ENCODE peak calls at places on chromosomes 12 and 14, in five cellular contexts. One of them, this sample, is unnamed. For H3K36me3, the result is how much of the 10 kb centered on the place peaks cover.

GRCh38 chr14:32134448-32135070 is 57.5 kb downstream of the ARHGAP5 start:
- DNase-seq in right lobe of liver: no peak
- DNase-seq in colonic mucosa: no peak
- DNase-seq in psoas muscle: no peak
- DNase-seq in CD8-positive, alpha-beta memory T cell: no peak
- DNase-seq in this sample: no peak

GRCh38 chr12:89355243-89356068 is 3.2 kb upstream of the DUSP6 start:
- DNase-seq in psoas muscle: no peak
- DNase-seq in right lobe of liver: no peak
- DNase-seq in CD8-positive, alpha-beta memory T cell: no peak
- DNase-seq in colonic mucosa: no peak
- DNase-seq in this sample: no peak

GRCh38 chr14:90632451-90632850 is 183.8 kb downstream of the TTC7B start:
- DNase-seq in psoas muscle: no peak
- DNase-seq in CD8-positive, alpha-beta memory T cell: no peak
- DNase-seq in right lobe of liver: no peak
- DNase-seq in colonic mucosa: no peak
- DNase-seq in this sample: no peak

GRCh38 chr14:24398943-24399801 is at the start of gene NYNRIN:
- DNase-seq in right lobe of liver: peak
- DNase-seq in colonic mucosa: peak
- DNase-seq in psoas muscle: peak
- DNase-seq in CD8-positive, alpha-beta memory T cell: peak
- DNase-seq in this sample: no peak

GRCh38 chr12:50251619-50252300 is 31.6 kb downstream of the LIMA1 start:
- DNase-seq in CD8-positive, alpha-beta memory T cell: no peak
- DNase-seq in colonic mucosa: no peak
- DNase-seq in psoas muscle: no peak
- DNase-seq in right lobe of liver: no peak
- DNase-seq in this sample: no peak

GRCh38 chr12:113788020-113788856 is 177.9 kb downstream of the RBM19 start:
- DNase-seq in right lobe of liver: no peak
- DNase-seq in colonic mucosa: no peak
- DNase-seq in CD8-positive, alpha-beta memory T cell: no peak
- DNase-seq in psoas muscle: no peak
- DNase-seq in this sample: peak

GRCh38 chr14:33647385-33647786 is 303.5 kb downstream of the EGLN3 start:
- DNase-seq in right lobe of liver: no peak
- DNase-seq in psoas muscle: no peak
- DNase-seq in colonic mucosa: no peak
- DNase-seq in CD8-positive, alpha-beta memory T cell: no peak
- DNase-seq in this sample: peak

GRCh38 chr12:62629413-62629812 is 162.8 kb downstream of the MON2 start:
- DNase-seq in psoas muscle: no peak
- DNase-seq in colonic mucosa: no peak
- DNase-seq in CD8-positive, alpha-beta memory T cell: no peak
- DNase-seq in right lobe of liver: no peak
- DNase-seq in this sample: peak

GRCh38 chr12:121915841-121916321 is 2.5 kb upstream of the CFAP251 start:
- DNase-seq in CD8-positive, alpha-beta memory T cell: no peak
- DNase-seq in right lobe of liver: no peak
- DNase-seq in psoas muscle: no peak
- DNase-seq in colonic mucosa: no peak
- DNase-seq in this sample: no peak

GRCh38 chr12:108783446-108783845 is 52.1 kb upstream of the CORO1C start:
- DNase-seq in CD8-positive, alpha-beta memory T cell: no peak
- DNase-seq in right lobe of liver: no peak
- DNase-seq in colonic mucosa: no peak
- DNase-seq in psoas muscle: no peak
- DNase-seq in this sample: no peak

GRCh38 chr12:92185052-92185451 is 39.4 kb upstream of the BTG1 start:
- DNase-seq in CD8-positive, alpha-beta memory T cell: peak
- DNase-seq in psoas muscle: no peak
- DNase-seq in colonic mucosa: no peak
- DNase-seq in right lobe of liver: no peak
- DNase-seq in this sample: no peak

GRCh38 chr12:52165096-52165855 is 26.5 kb downstream of the KRT80 start:
- DNase-seq in right lobe of liver: no peak
- DNase-seq in colonic mucosa: no peak
- DNase-seq in CD8-positive, alpha-beta memory T cell: no peak
- DNase-seq in psoas muscle: no peak
- DNase-seq in this sample: peak

GRCh38 chr12:3035815-3036702 is 41.1 kb upstream of the TSPAN9 start:
- DNase-seq in CD8-positive, alpha-beta memory T cell: no peak
- DNase-seq in colonic mucosa: no peak
- DNase-seq in right lobe of liver: no peak
- DNase-seq in psoas muscle: no peak
- DNase-seq in this sample: no peak

GRCh38 chr12:101967506-101967905 is 90.1 kb downstream of the DRAM1 start:
- DNase-seq in colonic mucosa: no peak
- DNase-seq in psoas muscle: no peak
- DNase-seq in CD8-positive, alpha-beta memory T cell: peak
- DNase-seq in right lobe of liver: no peak
- DNase-seq in this sample: no peak

GRCh38 chr12:33006106-33006505 is 109.5 kb upstream of the PKP2 start:
- DNase-seq in colonic mucosa: no peak
- DNase-seq in CD8-positive, alpha-beta memory T cell: no peak
- DNase-seq in right lobe of liver: no peak
- DNase-seq in psoas muscle: no peak
- DNase-seq in this sample: no peak

GRCh38 chr14:56378474-56378873 is 201.1 kb upstream of the TMEM260 start:
- DNase-seq in psoas muscle: no peak
- DNase-seq in CD8-positive, alpha-beta memory T cell: no peak
- DNase-seq in colonic mucosa: no peak
- DNase-seq in right lobe of liver: no peak
- DNase-seq in this sample: no peak

GRCh38 chr12:52209321-52209720 is 17.5 kb upstream of the KRT80 start:
- DNase-seq in CD8-positive, alpha-beta memory T cell: no peak
- DNase-seq in colonic mucosa: no peak
- DNase-seq in right lobe of liver: peak
- DNase-seq in psoas muscle: no peak
- DNase-seq in this sample: no peak

GRCh38 chr12:110693731-110694130 is 4.8 kb upstream of the HVCN1 start:
- DNase-seq in colonic mucosa: no peak
- DNase-seq in CD8-positive, alpha-beta memory T cell: no peak
- DNase-seq in right lobe of liver: no peak
- DNase-seq in psoas muscle: peak
- DNase-seq in this sample: no peak

GRCh38 chr12:121005346-121005815 is 10.9 kb downstream of the C12orf43 start:
- DNase-seq in CD8-positive, alpha-beta memory T cell: peak
- DNase-seq in right lobe of liver: no peak
- DNase-seq in psoas muscle: no peak
- DNase-seq in colonic mucosa: peak
- DNase-seq in this sample: no peak

GRCh38 chr12:75294338-75294737 is 35.8 kb downstream of the CAPS2 start:
- DNase-seq in colonic mucosa: no peak
- DNase-seq in right lobe of liver: no peak
- DNase-seq in psoas muscle: no peak
- DNase-seq in CD8-positive, alpha-beta memory T cell: no peak
- DNase-seq in this sample: no peak

GRCh38 chr12:64172143-64172970 is 49.7 kb downstream of the KICS2 start:
- DNase-seq in psoas muscle: no peak
- DNase-seq in colonic mucosa: no peak
- DNase-seq in right lobe of liver: no peak
- DNase-seq in CD8-positive, alpha-beta memory T cell: no peak
- DNase-seq in this sample: no peak

DNA sequence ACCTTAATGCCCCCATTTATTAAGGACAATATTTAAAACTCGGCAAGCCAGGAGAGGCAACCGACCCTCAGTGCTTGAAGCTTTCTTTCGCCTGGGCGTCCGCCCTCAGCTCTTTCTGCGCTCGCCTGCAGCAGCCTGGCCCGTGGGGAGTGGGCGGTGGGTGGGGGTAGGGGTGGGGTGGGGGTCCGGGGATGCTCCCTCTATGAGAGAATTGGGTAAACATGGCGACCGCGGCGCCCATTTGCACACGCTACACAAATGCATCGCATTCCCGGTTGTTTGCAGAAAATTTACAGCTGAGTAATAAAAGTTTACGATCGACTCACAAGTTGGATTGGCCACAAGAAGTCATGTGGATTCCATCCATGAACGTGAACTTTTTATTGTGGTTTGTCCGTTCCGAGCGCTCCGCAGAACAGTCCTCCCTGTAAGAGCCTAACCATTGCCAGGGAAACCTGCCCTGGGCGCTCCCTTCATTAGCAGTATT is 7.7 kb downstream of the HOXC8 start:
- DNase-seq in colonic mucosa: peak
- DNase-seq in right lobe of liver: no peak
- DNase-seq in psoas muscle: no peak
- DNase-seq in CD8-positive, alpha-beta memory T cell: no peak
- DNase-seq in this sample: peak
- H3K4me3 ChIP-seq in colonic mucosa: no peak
- H3K4me3 ChIP-seq in right lobe of liver: no peak
- H3K4me3 ChIP-seq in psoas muscle: peak
- H3K4me3 ChIP-seq in CD8-positive, alpha-beta memory T cell: no peak
- H3K4me3 ChIP-seq in this sample: peak

GRCh38 chr12:30626847-30627246 is 68.8 kb downstream of the IPO8 start:
- DNase-seq in CD8-positive, alpha-beta memory T cell: no peak
- DNase-seq in psoas muscle: no peak
- DNase-seq in right lobe of liver: no peak
- DNase-seq in colonic mucosa: no peak
- DNase-seq in this sample: no peak

GRCh38 chr12:30630378-30631285 is 65.0 kb downstream of the IPO8 start:
- DNase-seq in psoas muscle: no peak
- DNase-seq in CD8-positive, alpha-beta memory T cell: no peak
- DNase-seq in colonic mucosa: no peak
- DNase-seq in right lobe of liver: no peak
- DNase-seq in this sample: no peak

DNA sequence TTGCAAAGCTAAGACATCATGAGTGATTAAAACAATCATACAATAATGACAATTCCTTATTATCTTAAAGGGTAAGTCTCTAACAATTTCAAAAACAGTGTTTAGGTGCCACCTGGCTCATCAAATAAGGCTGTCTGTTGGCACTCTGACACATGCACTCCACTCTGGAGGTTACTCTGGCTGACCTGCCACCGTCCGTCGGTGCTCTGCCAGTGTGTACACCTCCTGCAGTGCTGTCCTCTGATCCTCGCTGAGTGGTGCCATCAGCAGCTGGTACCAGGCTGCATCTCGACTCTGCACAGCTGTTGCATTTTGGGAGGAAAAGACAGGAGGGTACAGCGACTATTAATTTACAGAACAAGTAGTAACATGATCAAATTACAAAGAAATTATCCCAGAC is 64.0 kb downstream of the IPO8 start:
- DNase-seq in colonic mucosa: no peak
- DNase-seq in CD8-positive, alpha-beta memory T cell: no peak
- DNase-seq in right lobe of liver: no peak
- DNase-seq in psoas muscle: no peak
- DNase-seq in this sample: no peak
- H3K36me3 ChIP-seq in colonic mucosa: under half
- H3K36me3 ChIP-seq in CD8-positive, alpha-beta memory T cell: under half
- H3K36me3 ChIP-seq in right lobe of liver: under half
- H3K36me3 ChIP-seq in psoas muscle: under half
- H3K36me3 ChIP-seq in this sample: under half

GRCh38 chr14:77708749-77709148 is 846 bp downstream of the SLIRP start:
- DNase-seq in right lobe of liver: no peak
- DNase-seq in colonic mucosa: no peak
- DNase-seq in psoas muscle: no peak
- DNase-seq in CD8-positive, alpha-beta memory T cell: no peak
- DNase-seq in this sample: no peak

GRCh38 chr14:77707724-77708408 is at the start of the genes ALKBH1 and SLIRP:
- DNase-seq in CD8-positive, alpha-beta memory T cell: peak
- DNase-seq in right lobe of liver: peak
- DNase-seq in psoas muscle: peak
- DNase-seq in colonic mucosa: peak
- DNase-seq in this sample: peak

GRCh38 chr14:77707355-77707723 is 484 bp downstream of the ALKBH1 start:
- DNase-seq in CD8-positive, alpha-beta memory T cell: no peak
- DNase-seq in psoas muscle: no peak
- DNase-seq in right lobe of liver: peak
- DNase-seq in colonic mucosa: peak
- DNase-seq in this sample: peak

GRCh38 chr14:77710364-77710763 is 2.5 kb downstream of the SLIRP start:
- DNase-seq in CD8-positive, alpha-beta memory T cell: no peak
- DNase-seq in psoas muscle: no peak
- DNase-seq in colonic mucosa: no peak
- DNase-seq in right lobe of liver: no peak
- DNase-seq in this sample: no peak

GRCh38 chr14:77709412-77709811 is 1.5 kb downstream of the SLIRP start:
- DNase-seq in right lobe of liver: no peak
- DNase-seq in psoas muscle: no peak
- DNase-seq in CD8-positive, alpha-beta memory T cell: no peak
- DNase-seq in colonic mucosa: no peak
- DNase-seq in this sample: no peak
- H3K27ac ChIP-seq in right lobe of liver: no peak
- H3K27ac ChIP-seq in psoas muscle: no peak
- H3K27ac ChIP-seq in CD8-positive, alpha-beta memory T cell: no peak
- H3K27ac ChIP-seq in colonic mucosa: no peak
- H3K27ac ChIP-seq in this sample: no peak

GRCh38 chr14:72516936-72517408 is 376.9 kb downstream of the DPF3 start:
- DNase-seq in psoas muscle: peak
- DNase-seq in right lobe of liver: no peak
- DNase-seq in CD8-positive, alpha-beta memory T cell: peak
- DNase-seq in colonic mucosa: peak
- DNase-seq in this sample: peak

GRCh38 chr14:72521045-72521444 is 372.9 kb downstream of the DPF3 start:
- DNase-seq in CD8-positive, alpha-beta memory T cell: no peak
- DNase-seq in psoas muscle: no peak
- DNase-seq in colonic mucosa: no peak
- DNase-seq in right lobe of liver: no peak
- DNase-seq in this sample: no peak

GRCh38 chr14:72519543-72519942 is 374.4 kb downstream of the DPF3 start:
- DNase-seq in psoas muscle: no peak
- DNase-seq in CD8-positive, alpha-beta memory T cell: no peak
- DNase-seq in right lobe of liver: no peak
- DNase-seq in colonic mucosa: no peak
- DNase-seq in this sample: no peak

GRCh38 chr14:72517736-72518135 is 376.2 kb downstream of the DPF3 start:
- DNase-seq in CD8-positive, alpha-beta memory T cell: no peak
- DNase-seq in right lobe of liver: no peak
- DNase-seq in colonic mucosa: no peak
- DNase-seq in psoas muscle: no peak
- DNase-seq in this sample: no peak

DNA sequence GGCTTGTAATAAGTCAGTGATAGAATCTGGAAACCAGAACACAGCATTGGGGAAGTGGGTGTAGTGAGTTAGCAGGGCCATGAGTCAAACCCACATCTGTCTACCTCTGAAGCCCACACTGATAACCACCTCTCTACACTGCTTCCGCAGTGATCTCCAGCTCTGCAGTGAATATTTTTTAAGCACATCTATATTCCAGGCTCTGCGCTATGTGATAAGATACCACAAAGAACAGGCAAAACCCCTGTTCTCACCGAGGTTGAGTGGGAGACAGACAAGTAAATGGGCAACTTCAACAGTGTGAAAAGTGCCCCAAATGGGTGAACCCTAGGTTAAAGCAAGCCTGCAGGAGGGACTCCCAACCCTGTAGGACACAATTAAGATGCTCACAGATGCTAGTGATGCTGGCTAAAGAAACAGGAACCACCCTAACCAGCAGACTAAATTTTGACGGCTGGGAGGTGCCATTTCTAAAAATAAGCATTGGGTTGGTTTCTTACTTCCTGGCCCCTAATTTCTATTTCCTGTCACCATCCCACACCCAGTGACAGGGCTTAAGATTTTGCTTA is 375.0 kb downstream of the DPF3 start:
- DNase-seq in colonic mucosa: no peak
- DNase-seq in right lobe of liver: no peak
- DNase-seq in CD8-positive, alpha-beta memory T cell: peak
- DNase-seq in psoas muscle: no peak
- DNase-seq in this sample: no peak
- H3K4me3 ChIP-seq in colonic mucosa: no peak
- H3K4me3 ChIP-seq in right lobe of liver: no peak
- H3K4me3 ChIP-seq in CD8-positive, alpha-beta memory T cell: peak
- H3K4me3 ChIP-seq in psoas muscle: no peak
- H3K4me3 ChIP-seq in this sample: no peak

This sample was measured in SJSA1.